ENCODE peak calls at places on chromosome 2, in four cellular contexts. X, L, A and H are unnamed samples.

GRCh38 chr2:207676827-207677354 is 34.5 kb upstream of the CCNYL1 start:
- DNase-seq in X (peak; percentile 89), L (no peak), A (no peak), H (no peak)

GRCh38 chr2:83234291-83234690 is 1224.8 kb downstream of the SUCLG1 start:
- DNase-seq in X (no peak), L (no peak), A (no peak), H (no peak)

GRCh38 chr2:71790261-71791038 is 337.1 kb downstream of the DYSF start:
- DNase-seq in X (no peak), A (peak; percentile 54), L (no peak), H (no peak)

GRCh38 chr2:74199871-74200305 is 1.5 kb downstream of the MTHFD2 start:
- DNase-seq in A (no peak), X (peak; percentile 30), L (no peak), H (no peak)

GRCh38 chr2:164868563-164869419 is 27.2 kb upstream of the COBLL1 start:
- DNase-seq in L (no peak), X (peak; percentile 23), A (no peak), H (no peak)

GRCh38 chr2:82591718-82592117 is 1867.4 kb downstream of the SUCLG1 start:
- DNase-seq in X (no peak), A (no peak), L (no peak), H (no peak)

GRCh38 chr2:233968556-233968955 is 51.4 kb downstream of the TRPM8 start:
- DNase-seq in L (no peak), X (no peak), A (no peak), H (no peak)

GRCh38 chr2:18795881-18796280 is 206.5 kb upstream of the NT5C1B start:
- DNase-seq in X (no peak), A (no peak), L (no peak), H (no peak)

GRCh38 chr2:28128281-28128950 is 237.9 kb downstream of the BABAM2 start:
- DNase-seq in X (no peak), L (no peak), A (no peak), H (peak; percentile 25)

GRCh38 chr2:174484573-174484972 is 2.3 kb downstream of the GPR155 start:
- DNase-seq in X (no peak), L (no peak), A (no peak), H (no peak)

GRCh38 chr2:170335351-170335750 is 157.4 kb downstream of the MYO3B start:
- DNase-seq in A (no peak), L (no peak), X (no peak), H (no peak)

GRCh38 chr2:235960011-235960715 is 208.0 kb downstream of the GBX2 start:
- DNase-seq in X (no peak), L (no peak), A (peak; percentile 42), H (no peak)

GRCh38 chr2:86807462-86808275 is 17.0 kb upstream of the CD8A start:
- DNase-seq in L (peak; percentile 58), X (peak; percentile 29), A (peak; percentile 86), H (no peak)

GRCh38 chr2:23940976-23941605 is 828 bp downstream of the UBXN2A start:
- DNase-seq in A (no peak), X (peak; percentile 68), L (no peak), H (no peak)

GRCh38 chr2:46329803-46330775 is 32.9 kb downstream of the EPAS1 start:
- DNase-seq in X (no peak), A (no peak), L (no peak), H (no peak)

GRCh38 chr2:221097568-221097915 is 474.6 kb downstream of the EPHA4 start:
- DNase-seq in A (no peak), X (peak; percentile 36), L (no peak), H (no peak)

GRCh38 chr2:54404270-54404669 is 51.9 kb upstream of the SPTBN1 start:
- DNase-seq in X (no peak), A (no peak), L (no peak), H (no peak)

GRCh38 chr2:98545591-98545990 is 62.7 kb downstream of the COA5 start:
- DNase-seq in L (no peak), A (no peak), X (no peak), H (no peak)

GRCh38 chr2:98543842-98544241 is 64.5 kb downstream of the COA5 start:
- DNase-seq in L (no peak), X (no peak), A (no peak), H (no peak)

GRCh38 chr2:98543214-98543613 is 65.1 kb downstream of the COA5 start:
- DNase-seq in X (no peak), A (no peak), L (no peak), H (no peak)

GRCh38 chr2:98547092-98547798 is 61.1 kb downstream of the COA5 start:
- DNase-seq in X (no peak), L (no peak), A (no peak), H (no peak)

DNA sequence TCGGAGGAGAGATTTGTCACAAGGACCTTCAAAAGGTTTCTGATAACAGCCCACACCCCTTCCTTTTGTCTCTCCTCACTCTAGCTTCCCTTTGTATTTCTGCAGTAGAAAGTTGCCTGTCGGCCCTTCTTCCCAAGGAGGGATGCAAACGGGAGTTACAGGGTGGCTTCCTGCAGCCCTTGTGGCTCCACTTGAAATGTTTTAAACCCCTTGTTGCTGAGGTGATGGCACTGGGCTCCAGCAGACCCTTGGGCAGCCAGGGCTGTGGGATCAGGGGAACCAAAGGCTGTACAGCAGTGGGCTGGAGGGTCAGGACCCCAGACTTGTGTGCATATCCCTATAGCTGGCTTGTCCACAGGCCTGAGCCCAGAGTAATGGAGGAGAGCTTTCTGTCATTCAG is 62.1 kb downstream of the COA5 start:
- DNase-seq in A (no peak), L (no peak), X (no peak), H (no peak)
- H3K36me3 ChIP-seq in A (peaks cover 16% of the 10 kb centered on the region), L (peaks cover 21% of the 10 kb centered on the region), X (no peaks in the 10 kb centered on the region), H (no peaks in the 10 kb centered on the region)

DNA sequence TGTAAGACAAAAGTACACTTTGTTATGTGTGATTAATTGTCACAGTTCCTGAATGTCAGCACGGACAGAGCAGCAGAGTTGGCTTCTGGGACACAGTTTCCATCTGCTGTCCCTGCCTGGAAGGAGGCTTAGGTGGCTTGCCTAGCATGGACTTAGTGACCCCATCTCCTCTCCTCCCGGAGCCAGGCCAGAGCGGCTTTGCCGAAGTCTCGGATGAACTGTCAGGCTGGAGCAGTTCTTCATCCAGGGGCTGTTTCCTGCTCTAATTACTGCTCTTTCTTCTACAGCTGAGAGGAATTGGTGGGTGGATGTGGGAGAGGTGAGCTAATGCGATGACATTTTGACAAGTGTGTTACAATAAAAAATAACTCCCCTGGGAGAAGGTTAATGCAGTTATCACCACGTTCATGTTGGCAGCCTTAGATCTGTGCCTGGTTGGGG is 102.0 kb downstream of the SH3RF3 start:
- DNase-seq in X (no peak), L (no peak), A (peak; percentile 18), H (no peak)
- H3K27ac ChIP-seq in X (no peak overlapping the region), L (no peak overlapping the region), A (peak overlapping the region; percentile 56), H (no peak overlapping the region)

GRCh38 chr2:177235855-177236437 is 23.4 kb downstream of the HNRNPA3 start:
- DNase-seq in A (no peak), X (no peak), L (no peak), H (no peak)
- TF ChIP-seq POLR2AphosphoS5 in A (no peak), X (no peak), L (no peak), H (no peak)

GRCh38 chr2:127796389-127796788 is 14.6 kb downstream of the WDR33 start:
- DNase-seq in A (no peak), X (peak; percentile 6), L (no peak), H (no peak)
- H3K36me3 ChIP-seq in A (no peaks in the 10 kb centered on the region), X (no peaks in the 10 kb centered on the region), L (no peaks in the 10 kb centered on the region), H (no peaks in the 10 kb centered on the region)